ENCODE peak calls at places on chromosomes 4 and X, in five cellular contexts. Q is smooth muscle cell of the brain vasculature, E is AG10803, O is kidney glomerular epithelial cell, Z is T-helper 2 cell. U is an unnamed sample.

GRCh38 chrX:153647461-153648357 is 706 bp downstream of the DUSP9 start:
- DNase-seq in Z (no peak), O (no peak), Q (no peak), E (no peak), U (no peak)

GRCh38 chr4:47195706-47196105 is 164.3 kb downstream of the GABRB1 start:
- DNase-seq in Z (no peak), O (peak; percentile 13), Q (no peak), E (no peak), U (no peak)

GRCh38 chr4:18840499-18840898 is 818.9 kb upstream of the LCORL start:
- DNase-seq in Z (no peak), O (no peak), Q (peak; percentile 12), E (no peak), U (no peak)

GRCh38 chrX:132501606-132502005 is 12.8 kb upstream of the MBNL3 start:
- DNase-seq in Q (no peak), Z (no peak), O (no peak), E (peak; percentile 18), U (no peak)

GRCh38 chr4:151719935-151720334 is 40.9 kb downstream of the GATB start:
- DNase-seq in Q (no peak), E (no peak), O (no peak), Z (no peak), U (no peak)

GRCh38 chr4:4919926-4920325 is 60.5 kb downstream of the MSX1 start:
- DNase-seq in Z (no peak), O (no peak), E (peak; percentile 81), Q (no peak), U (no peak)

GRCh38 chrX:31376408-31376807 is 304.6 kb upstream of the FTHL17 start:
- DNase-seq in Q (no peak), E (no peak), Z (no peak), O (no peak), U (no peak)

GRCh38 chr4:1494416-1495315 is 88.4 kb upstream of the NKX1-1 start:
- DNase-seq in Q (no peak), O (no peak), E (no peak), Z (no peak), U (no peak)

GRCh38 chrX:18984381-18985185 is 669 bp upstream of the PHKA2 start:
- DNase-seq in O (peak; percentile 57), Q (no peak), Z (peak; percentile 76), E (peak; percentile 65), U (peak; percentile 60)

GRCh38 chr4:140256335-140256734 is 102.4 kb upstream of the MAML3 start:
- DNase-seq in O (no peak), Q (no peak), E (peak; percentile 57), Z (no peak), U (no peak)

GRCh38 chr4:3639613-3640586 is 107.7 kb upstream of the LRPAP1 start:
- DNase-seq in E (no peak), Z (no peak), Q (no peak), O (no peak), U (no peak)

GRCh38 chr4:73721419-73721818 is 18.9 kb upstream of the CXCL8 start:
- DNase-seq in Q (no peak), O (no peak), E (peak; percentile 92), Z (no peak), U (no peak)

GRCh38 chr4:128571747-128572146 is 237.8 kb upstream of the JADE1 start:
- DNase-seq in O (peak; percentile 89), Z (no peak), E (peak; percentile 90), Q (peak; percentile 86), U (no peak)

GRCh38 chr4:80685219-80685618 is 345.3 kb upstream of the BMP3 start:
- DNase-seq in E (no peak), Q (no peak), Z (no peak), O (peak; percentile 39), U (no peak)

GRCh38 chr4:7285244-7286122 is 93.1 kb downstream of the SORCS2 start:
- DNase-seq in E (no peak), Q (no peak), Z (no peak), O (no peak), U (no peak)

GRCh38 chr4:183287677-183288076 is 32.4 kb downstream of the CLDN22 start:
- DNase-seq in Q (no peak), E (no peak), O (no peak), Z (no peak), U (no peak)

GRCh38 chr4:8760561-8760960 is 111.1 kb downstream of the HMX1 start:
- DNase-seq in Q (no peak), O (no peak), E (no peak), Z (no peak), U (no peak)

GRCh38 chrX:66680451-66680850 is 41.6 kb upstream of the EDA2R start:
- DNase-seq in O (no peak), E (peak; percentile 23), Z (no peak), Q (no peak), U (no peak)

GRCh38 chr4:7863911-7864681 is 75.6 kb downstream of the AFAP1 start:
- DNase-seq in E (no peak), O (no peak), Q (no peak), Z (no peak), U (no peak)

GRCh38 chrX:38798956-38799355 is 2.3 kb upstream of the MID1IP1 start:
- DNase-seq in Q (no peak), Z (no peak), O (no peak), E (peak; percentile 64), U (no peak)

GRCh38 chr4:5205981-5206380 is 154.7 kb downstream of the STK32B start:
- DNase-seq in Q (no peak), O (no peak), Z (no peak), E (peak; percentile 31), U (no peak)

GRCh38 chr4:138400528-138400927 is 158.4 kb upstream of the SLC7A11 start:
- DNase-seq in E (no peak), Q (no peak), Z (no peak), O (no peak), U (no peak)

GRCh38 chr4:129429566-129430339 is 333.8 kb downstream of the C4orf33 start:
- DNase-seq in Z (no peak), O (no peak), Q (no peak), E (no peak), U (no peak)

GRCh38 chrX:42684062-42684461 is 93.9 kb downstream of the PPP1R2C start:
- DNase-seq in Q (no peak), Z (no peak), E (no peak), O (no peak), U (no peak)

GRCh38 chr4:101921370-101921769 is 130.8 kb downstream of the BANK1 start:
- DNase-seq in O (no peak), E (no peak), Z (no peak), Q (no peak), U (no peak)

GRCh38 chr4:145937990-145938611 is 522 bp downstream of the ZNF827 start:
- DNase-seq in O (peak; percentile 31), Q (no peak), E (peak; percentile 23), Z (peak; percentile 19), U (no peak)

U was measured in C1 segment of cervical spinal cord.